ENCODE peak calls at places on chromosomes 5 and 9, in seven cellular contexts. J, G, T, M, K, W and D are unnamed samples.

GRCh38 chr5:122775713-122776084 is 819 bp downstream of the SNX2 start:
- DNase-seq in J (no peak), M (no peak), G (no peak), K (no peak), T (no peak), W (no peak), D (no peak)

GRCh38 chr5:102539598-102539997 is 40.8 kb upstream of the SLCO6A1 start:
- DNase-seq in G (no peak), K (peak; percentile 47), W (no peak), T (no peak), M (no peak), J (no peak), D (no peak)

GRCh38 chr9:137113385-137114159 is 961 bp downstream of the DPP7 start:
- DNase-seq in K (no peak), J (no peak), T (no peak), M (no peak), G (peak; percentile 62), W (no peak), D (no peak)

GRCh38 chr5:170597876-170598275 is 94.1 kb downstream of the KCNIP1 start:
- DNase-seq in J (no peak), G (peak; percentile 64), W (no peak), M (no peak), T (no peak), K (no peak), D (no peak)

GRCh38 chr9:138022121-138022741 is 144.6 kb downstream of the CACNA1B start:
- DNase-seq in G (peak; percentile 55), T (no peak), K (no peak), W (peak; percentile 27), M (no peak), J (no peak), D (peak; percentile 91)

GRCh38 chr5:143244000-143244736 is 159.3 kb downstream of the NR3C1 start:
- DNase-seq in G (peak; percentile 86), T (no peak), K (no peak), W (peak; percentile 85), J (peak; percentile 62), M (peak; percentile 67), D (no peak)

GRCh38 chr9:6715755-6716643 is 41.8 kb upstream of the KDM4C start:
- DNase-seq in W (peak; percentile 60), K (peak; percentile 84), J (peak; percentile 77), T (peak; percentile 90), M (peak; percentile 57), G (peak; percentile 67), D (peak; percentile 55)

GRCh38 chr9:13266172-13266571 is 13.3 kb downstream of the MPDZ start:
- DNase-seq in M (no peak), K (no peak), T (no peak), G (no peak), W (no peak), J (no peak), D (no peak)

GRCh38 chr9:137813651-137814415 is 63.7 kb upstream of the CACNA1B start:
- DNase-seq in G (no peak), M (no peak), K (no peak), W (no peak), J (peak; percentile 80), T (no peak), D (no peak)

GRCh38 chr5:173781826-173782670 is 106.1 kb upstream of the CPEB4 start:
- DNase-seq in M (peak; percentile 90), K (peak; percentile 73), T (no peak), G (peak; percentile 90), W (peak; percentile 92), J (peak; percentile 86), D (no peak)

GRCh38 chr9:114737118-114737517 is 55.1 kb upstream of the TEX48 start:
- DNase-seq in T (no peak), G (no peak), W (no peak), J (no peak), K (no peak), M (no peak), D (no peak)

GRCh38 chr9:84379740-84380139 is 39.2 kb upstream of the SLC28A3 start:
- DNase-seq in T (no peak), W (no peak), M (no peak), K (no peak), J (no peak), G (no peak), D (no peak)

GRCh38 chr9:6575324-6575758 is 70.2 kb downstream of the GLDC start:
- DNase-seq in J (no peak), T (no peak), K (no peak), M (no peak), W (no peak), G (no peak), D (peak; percentile 54)

GRCh38 chr5:139683295-139684271 is 35.4 kb downstream of the CXXC5 start:
- DNase-seq in K (no peak), W (no peak), M (peak; percentile 25), G (no peak), J (no peak), T (no peak), D (no peak)

GRCh38 chr9:138111607-138112006 is 234.0 kb downstream of the CACNA1B start:
- DNase-seq in K (no peak), G (no peak), W (no peak), M (no peak), J (no peak), T (no peak), D (no peak)

GRCh38 chr9:116687762-116688160 is 656 bp downstream of the TRIM32 start:
- DNase-seq in T (no peak), K (no peak), J (no peak), W (no peak), M (no peak), G (no peak), D (peak; percentile 62)

GRCh38 chr5:177553671-177554429 is 513 bp downstream of the FAM193B start:
- DNase-seq in J (peak; percentile 50), W (peak; percentile 74), T (peak; percentile 77), K (peak; percentile 42), M (peak; percentile 46), G (peak; percentile 75), D (peak; percentile 73)

GRCh38 chr9:124212381-124213050 is 45.2 kb upstream of the NEK6 start:
- DNase-seq in M (no peak), J (peak; percentile 7), G (peak; percentile 52), K (no peak), W (no peak), T (no peak), D (peak; percentile 35)

GRCh38 chr9:124214596-124215550 is 42.9 kb upstream of the NEK6 start:
- DNase-seq in K (no peak), M (no peak), G (peak; percentile 34), J (peak; percentile 24), W (peak; percentile 21), T (no peak), D (peak; percentile 24)

GRCh38 chr9:124215551-124215910 is 42.2 kb upstream of the NEK6 start:
- DNase-seq in T (no peak), J (peak; percentile 23), M (no peak), W (peak; percentile 12), G (peak; percentile 29), K (no peak), D (peak; percentile 21)

GRCh38 chr9:124213396-124213795 is 44.4 kb upstream of the NEK6 start:
- DNase-seq in K (no peak), M (no peak), G (peak; percentile 4), W (no peak), T (no peak), J (peak; percentile 9), D (peak; percentile 28)

GRCh38 chr9:124214116-124214515 is 43.6 kb upstream of the NEK6 start:
- DNase-seq in K (no peak), W (no peak), J (peak; percentile 35), M (no peak), G (peak; percentile 17), T (no peak), D (peak; percentile 35)
- H3K4me1 ChIP-seq in K (no peaks in the 10 kb centered on the region), W (peaks cover 3% of the 10 kb centered on the region), J (peaks cover 8% of the 10 kb centered on the region), M (no peaks in the 10 kb centered on the region), G (no peaks in the 10 kb centered on the region), T (peaks cover 15% of the 10 kb centered on the region), D (no peaks in the 10 kb centered on the region)

DNA sequence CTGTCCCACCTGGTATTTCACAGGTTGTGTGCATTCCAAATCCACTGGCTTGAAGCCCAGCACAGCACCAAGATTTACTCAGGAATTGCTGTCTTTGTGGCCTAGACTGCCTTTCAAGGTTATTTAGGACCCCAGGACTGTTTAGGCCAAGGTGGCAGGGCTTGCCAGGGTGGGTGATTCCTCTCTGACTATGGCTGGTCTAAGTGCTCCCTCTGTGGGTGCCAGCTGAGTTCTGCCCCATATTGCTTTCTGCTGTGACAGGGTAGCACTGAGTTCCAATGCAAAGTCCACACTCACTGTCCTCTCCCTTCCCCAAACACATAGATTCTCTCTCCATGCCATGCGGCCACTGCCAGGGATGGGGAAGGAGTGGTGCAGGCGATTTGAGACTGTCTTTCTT is 318.2 kb downstream of the EFNA5 start:
- DNase-seq in T (no peak), J (no peak), M (no peak), W (no peak), G (no peak), K (no peak), D (no peak)
- TF ChIP-seq CTCF in T (no peak), J (no peak), M (no peak), W (no peak), G (no peak), K (peak; percentile 17), D (peak; percentile 57)

DNA sequence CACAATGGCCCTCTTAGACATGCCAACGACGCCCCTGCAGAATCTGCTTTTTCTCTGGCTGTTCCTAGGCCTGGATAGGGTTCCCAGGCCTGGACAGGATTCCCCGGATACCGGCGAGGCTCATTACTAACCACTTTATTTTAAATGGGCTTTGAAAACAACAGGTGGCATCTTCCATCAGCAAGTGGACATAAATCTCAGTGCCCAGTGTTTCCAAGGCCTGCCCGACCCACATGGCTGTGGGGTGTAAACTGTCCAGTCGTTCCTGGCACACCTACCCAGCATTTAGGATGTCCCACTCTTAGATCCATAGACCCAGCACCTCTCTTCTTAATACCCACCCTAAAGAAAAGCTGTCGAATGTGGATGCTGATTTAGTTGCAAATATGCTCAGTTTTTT is 896 bp downstream of the CMBL start:
- DNase-seq in M (no peak), G (no peak), W (peak; percentile 58), K (no peak), T (no peak), J (no peak), D (no peak)
- H3K4me3 ChIP-seq in M (peak overlapping the region; percentile 64), G (peak overlapping the region; percentile 75), W (peak overlapping the region; percentile 70), K (peak overlapping the region; percentile 55), T (peak overlapping the region; percentile 30), J (peak overlapping the region; percentile 50), D (peak overlapping the region; percentile 85)

DNA sequence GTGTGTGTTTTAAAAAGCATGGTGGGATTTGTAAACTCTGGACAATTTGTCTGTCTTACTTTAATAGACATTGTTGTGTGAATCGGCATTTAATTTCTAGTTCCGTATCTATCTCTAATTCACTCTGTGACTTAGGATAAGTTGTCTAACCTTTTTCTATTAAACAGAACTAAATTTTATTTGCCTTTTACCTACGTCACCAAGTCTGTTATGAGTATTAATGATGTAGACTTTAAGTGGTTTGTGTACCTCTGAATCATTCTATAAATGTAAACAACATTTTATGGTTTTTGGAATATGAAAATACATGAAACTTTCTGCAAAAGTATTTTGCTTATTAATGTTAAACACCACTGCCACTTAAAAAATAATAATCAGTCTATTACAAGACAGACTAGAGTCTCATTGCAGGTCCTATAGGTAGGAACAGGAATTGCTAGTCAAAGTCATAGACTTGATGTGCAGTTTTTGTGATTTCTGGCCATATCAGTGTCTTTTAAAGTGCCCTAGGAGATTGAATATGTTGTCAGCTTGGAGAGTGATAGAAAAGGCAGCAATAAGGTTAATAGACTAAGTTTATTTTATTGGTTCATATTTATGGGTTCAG is 5.6 kb downstream of the RBM27 start:
- DNase-seq in J (no peak), T (no peak), M (no peak), K (no peak), W (no peak), G (no peak), D (no peak)
- H3K4me1 ChIP-seq in J (peaks cover 6% of the 10 kb centered on the region), T (peaks cover 9% of the 10 kb centered on the region), M (no peaks in the 10 kb centered on the region), K (no peaks in the 10 kb centered on the region), W (peaks cover 63% of the 10 kb centered on the region), G (peaks cover 42% of the 10 kb centered on the region), D (no peaks in the 10 kb centered on the region)